ENCODE peak calls at places on chromosomes 5 and 9, in six cellular contexts. V, S, P, M, K and Q are unnamed samples.

GRCh38 chr9:82934949-82935348 is 128.0 kb downstream of the RASEF start:
- DNase-seq in P (no peak), M (no peak), V (no peak), K (no peak), S (no peak), Q (no peak)

GRCh38 chr9:97413462-97413861 is 1.6 kb downstream of the TDRD7 start:
- DNase-seq in M (no peak), P (no peak), K (no peak), S (no peak), V (no peak), Q (no peak)

GRCh38 chr5:153267506-153267905 is 223.0 kb upstream of the GRIA1 start:
- DNase-seq in V (no peak), P (no peak), S (no peak), K (no peak), M (no peak), Q (no peak)

GRCh38 chr9:132309056-132309455 is 45.7 kb downstream of the SETX start:
- DNase-seq in V (no peak), M (no peak), S (no peak), K (no peak), P (no peak), Q (no peak)

GRCh38 chr5:172700686-172701324 is 59.7 kb downstream of the NEURL1B start:
- DNase-seq in K (no peak), M (peak; percentile 45), S (no peak), V (no peak), P (no peak), Q (no peak)

GRCh38 chr5:2757563-2758311 is 6.3 kb upstream of the IRX2 start:
- DNase-seq in V (no peak), S (no peak), P (no peak), M (no peak), K (no peak), Q (no peak)

GRCh38 chr5:137292461-137293025 is 206.6 kb downstream of the SPOCK1 start:
- DNase-seq in V (no peak), S (peak; percentile 43), M (no peak), K (no peak), P (peak; percentile 19), Q (no peak)

GRCh38 chr9:108130896-108131295 is 641.3 kb upstream of the KLF4 start:
- DNase-seq in K (no peak), M (no peak), P (no peak), V (no peak), S (no peak), Q (no peak)

GRCh38 chr9:121298689-121299112 is 30.7 kb downstream of the GSN start:
- DNase-seq in M (no peak), K (no peak), V (no peak), S (no peak), P (no peak), Q (no peak)